ENCODE peak calls at places on chromosomes 1 and 21, in ten cellular contexts. One of them, this sample, is unnamed.

GRCh38 chr1:65141394-65141793 is 6.6 kb upstream of the AK4 start:
- DNase-seq in neural crest cell: no peak
- DNase-seq in WTC11: no peak
- DNase-seq in GM10248: no peak
- DNase-seq in bronchial epithelial cell: peak
- DNase-seq in endothelial cell: no peak
- DNase-seq in cardiac fibroblast: peak
- DNase-seq in AG09319: no peak
- DNase-seq in AG04450: no peak
- DNase-seq in HFFc6: peak
- DNase-seq in this sample: no peak

GRCh38 chr1:201570886-201571624 is 32.1 kb downstream of the NAV1 start:
- DNase-seq in neural crest cell: no peak
- DNase-seq in WTC11: peak
- DNase-seq in GM10248: no peak
- DNase-seq in bronchial epithelial cell: no peak
- DNase-seq in endothelial cell: no peak
- DNase-seq in cardiac fibroblast: no peak
- DNase-seq in AG09319: no peak
- DNase-seq in AG04450: no peak
- DNase-seq in HFFc6: no peak
- DNase-seq in this sample: peak

GRCh38 chr1:36824390-36824861 is 209.9 kb downstream of the GRIK3 start:
- DNase-seq in neural crest cell: peak
- DNase-seq in WTC11: peak
- DNase-seq in GM10248: no peak
- DNase-seq in bronchial epithelial cell: no peak
- DNase-seq in endothelial cell: no peak
- DNase-seq in cardiac fibroblast: no peak
- DNase-seq in AG09319: no peak
- DNase-seq in AG04450: no peak
- DNase-seq in HFFc6: no peak
- DNase-seq in this sample: no peak

GRCh38 chr1:211683396-211684297 is 8.2 kb upstream of the NEK2 start:
- DNase-seq in neural crest cell: no peak
- DNase-seq in WTC11: no peak
- DNase-seq in GM10248: no peak
- DNase-seq in bronchial epithelial cell: no peak
- DNase-seq in endothelial cell: no peak
- DNase-seq in cardiac fibroblast: no peak
- DNase-seq in AG09319: no peak
- DNase-seq in AG04450: no peak
- DNase-seq in HFFc6: no peak
- DNase-seq in this sample: no peak

GRCh38 chr1:148160421-148161251 is 8.6 kb upstream of the NBPF11 start:
- DNase-seq in neural crest cell: no peak
- DNase-seq in WTC11: no peak
- DNase-seq in GM10248: peak
- DNase-seq in bronchial epithelial cell: no peak
- DNase-seq in endothelial cell: no peak
- DNase-seq in cardiac fibroblast: no peak
- DNase-seq in AG09319: no peak
- DNase-seq in AG04450: no peak
- DNase-seq in HFFc6: no peak
- DNase-seq in this sample: no peak

GRCh38 chr1:162091681-162092524 is 22.4 kb downstream of the NOS1AP start:
- DNase-seq in neural crest cell: no peak
- DNase-seq in WTC11: no peak
- DNase-seq in GM10248: no peak
- DNase-seq in bronchial epithelial cell: no peak
- DNase-seq in endothelial cell: no peak
- DNase-seq in cardiac fibroblast: no peak
- DNase-seq in AG09319: no peak
- DNase-seq in AG04450: no peak
- DNase-seq in HFFc6: no peak
- DNase-seq in this sample: no peak

GRCh38 chr1:43779805-43780403 is 72.6 kb downstream of the ST3GAL3 start:
- DNase-seq in neural crest cell: no peak
- DNase-seq in WTC11: no peak
- DNase-seq in GM10248: no peak
- DNase-seq in bronchial epithelial cell: no peak
- DNase-seq in endothelial cell: no peak
- DNase-seq in cardiac fibroblast: no peak
- DNase-seq in AG09319: no peak
- DNase-seq in AG04450: no peak
- DNase-seq in HFFc6: no peak
- DNase-seq in this sample: no peak

GRCh38 chr1:32915766-32916455 is 14.7 kb upstream of the TMEM54 start:
- DNase-seq in neural crest cell: no peak
- DNase-seq in WTC11: no peak
- DNase-seq in GM10248: no peak
- DNase-seq in bronchial epithelial cell: no peak
- DNase-seq in endothelial cell: no peak
- DNase-seq in cardiac fibroblast: peak
- DNase-seq in AG09319: no peak
- DNase-seq in AG04450: no peak
- DNase-seq in HFFc6: no peak
- DNase-seq in this sample: no peak

GRCh38 chr1:8740034-8740449 is 77.4 kb downstream of the RERE start:
- DNase-seq in neural crest cell: no peak
- DNase-seq in WTC11: no peak
- DNase-seq in GM10248: no peak
- DNase-seq in bronchial epithelial cell: peak
- DNase-seq in endothelial cell: no peak
- DNase-seq in cardiac fibroblast: peak
- DNase-seq in AG09319: peak
- DNase-seq in AG04450: peak
- DNase-seq in HFFc6: peak
- DNase-seq in this sample: no peak

GRCh38 chr1:159988006-159988405 is 34.0 kb upstream of the SLAMF9 start:
- DNase-seq in neural crest cell: no peak
- DNase-seq in WTC11: no peak
- DNase-seq in GM10248: no peak
- DNase-seq in bronchial epithelial cell: no peak
- DNase-seq in endothelial cell: no peak
- DNase-seq in cardiac fibroblast: no peak
- DNase-seq in AG09319: no peak
- DNase-seq in AG04450: no peak
- DNase-seq in HFFc6: no peak
- DNase-seq in this sample: no peak

GRCh38 chr1:43329995-43330751 is 7.4 kb upstream of the MPL start:
- DNase-seq in neural crest cell: no peak
- DNase-seq in WTC11: peak
- DNase-seq in GM10248: peak
- DNase-seq in bronchial epithelial cell: peak
- DNase-seq in endothelial cell: peak
- DNase-seq in cardiac fibroblast: peak
- DNase-seq in AG09319: peak
- DNase-seq in AG04450: peak
- DNase-seq in HFFc6: peak
- DNase-seq in this sample: peak

GRCh38 chr1:156725683-156726280 is 2.5 kb upstream of the METTL25B start:
- DNase-seq in neural crest cell: peak
- DNase-seq in WTC11: peak
- DNase-seq in GM10248: peak
- DNase-seq in bronchial epithelial cell: peak
- DNase-seq in endothelial cell: peak
- DNase-seq in cardiac fibroblast: peak
- DNase-seq in AG09319: peak
- DNase-seq in AG04450: peak
- DNase-seq in HFFc6: peak
- DNase-seq in this sample: peak
- TF ChIP-seq CTCF in neural crest cell: peak
- TF ChIP-seq CTCF in WTC11: peak
- TF ChIP-seq CTCF in GM10248: peak
- TF ChIP-seq CTCF in bronchial epithelial cell: peak
- TF ChIP-seq CTCF in endothelial cell: peak
- TF ChIP-seq CTCF in cardiac fibroblast: peak
- TF ChIP-seq CTCF in AG09319: peak
- TF ChIP-seq CTCF in AG04450: peak
- TF ChIP-seq CTCF in HFFc6: peak
- TF ChIP-seq CTCF in this sample: no peak

DNA sequence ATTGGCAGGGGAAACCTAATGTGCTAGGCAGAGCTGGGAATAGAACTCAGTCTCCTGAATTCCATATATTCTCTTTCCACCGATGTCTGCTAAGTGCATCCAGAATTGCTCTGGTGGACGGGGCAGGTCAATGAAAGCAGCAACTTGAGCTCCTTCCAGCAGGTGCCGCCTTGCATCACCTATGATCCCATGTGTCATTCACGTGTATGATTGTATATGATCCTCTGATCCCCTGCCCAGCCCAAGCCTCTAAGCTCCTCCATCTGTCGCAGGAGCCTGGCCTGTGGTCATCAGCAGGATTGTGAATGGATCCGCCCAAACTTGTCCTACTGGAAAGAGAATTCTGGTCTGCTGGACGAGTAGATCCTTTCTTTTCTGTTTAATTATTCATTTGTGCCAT is 13.1 kb downstream of the ACTA1 start:
- DNase-seq in neural crest cell: no peak
- DNase-seq in WTC11: no peak
- DNase-seq in GM10248: no peak
- DNase-seq in bronchial epithelial cell: peak
- DNase-seq in endothelial cell: no peak
- DNase-seq in cardiac fibroblast: no peak
- DNase-seq in AG09319: no peak
- DNase-seq in AG04450: no peak
- DNase-seq in HFFc6: no peak
- DNase-seq in this sample: no peak
- TF ChIP-seq CTCF in neural crest cell: no peak
- TF ChIP-seq CTCF in WTC11: no peak
- TF ChIP-seq CTCF in GM10248: peak
- TF ChIP-seq CTCF in bronchial epithelial cell: no peak
- TF ChIP-seq CTCF in endothelial cell: no peak
- TF ChIP-seq CTCF in cardiac fibroblast: no peak
- TF ChIP-seq CTCF in AG09319: no peak
- TF ChIP-seq CTCF in AG04450: no peak
- TF ChIP-seq CTCF in HFFc6: no peak
- TF ChIP-seq CTCF in this sample: no peak

GRCh38 chr1:168260393-168260792 is 20.3 kb upstream of the TBX19 start:
- DNase-seq in neural crest cell: no peak
- DNase-seq in WTC11: no peak
- DNase-seq in GM10248: no peak
- DNase-seq in bronchial epithelial cell: no peak
- DNase-seq in endothelial cell: no peak
- DNase-seq in cardiac fibroblast: no peak
- DNase-seq in AG09319: no peak
- DNase-seq in AG04450: no peak
- DNase-seq in HFFc6: no peak
- DNase-seq in this sample: no peak

GRCh38 chr1:168257397-168257796 is 23.3 kb upstream of the TBX19 start:
- DNase-seq in neural crest cell: no peak
- DNase-seq in WTC11: no peak
- DNase-seq in GM10248: no peak
- DNase-seq in bronchial epithelial cell: no peak
- DNase-seq in endothelial cell: no peak
- DNase-seq in cardiac fibroblast: no peak
- DNase-seq in AG09319: no peak
- DNase-seq in AG04450: no peak
- DNase-seq in HFFc6: no peak
- DNase-seq in this sample: no peak

GRCh38 chr1:168252204-168252733 is 26.5 kb downstream of the SFT2D2 start:
- DNase-seq in neural crest cell: no peak
- DNase-seq in WTC11: no peak
- DNase-seq in GM10248: no peak
- DNase-seq in bronchial epithelial cell: no peak
- DNase-seq in endothelial cell: no peak
- DNase-seq in cardiac fibroblast: peak
- DNase-seq in AG09319: no peak
- DNase-seq in AG04450: no peak
- DNase-seq in HFFc6: no peak
- DNase-seq in this sample: no peak

GRCh38 chr1:168259567-168259966 is 21.1 kb upstream of the TBX19 start:
- DNase-seq in neural crest cell: no peak
- DNase-seq in WTC11: no peak
- DNase-seq in GM10248: no peak
- DNase-seq in bronchial epithelial cell: no peak
- DNase-seq in endothelial cell: no peak
- DNase-seq in cardiac fibroblast: no peak
- DNase-seq in AG09319: no peak
- DNase-seq in AG04450: no peak
- DNase-seq in HFFc6: no peak
- DNase-seq in this sample: no peak

GRCh38 chr1:168256164-168256563 is 24.5 kb upstream of the TBX19 start:
- DNase-seq in neural crest cell: no peak
- DNase-seq in WTC11: no peak
- DNase-seq in GM10248: no peak
- DNase-seq in bronchial epithelial cell: no peak
- DNase-seq in endothelial cell: no peak
- DNase-seq in cardiac fibroblast: no peak
- DNase-seq in AG09319: no peak
- DNase-seq in AG04450: no peak
- DNase-seq in HFFc6: no peak
- DNase-seq in this sample: no peak
- TF ChIP-seq CTCF in neural crest cell: no peak
- TF ChIP-seq CTCF in WTC11: no peak
- TF ChIP-seq CTCF in GM10248: no peak
- TF ChIP-seq CTCF in bronchial epithelial cell: no peak
- TF ChIP-seq CTCF in endothelial cell: no peak
- TF ChIP-seq CTCF in cardiac fibroblast: no peak
- TF ChIP-seq CTCF in AG09319: no peak
- TF ChIP-seq CTCF in AG04450: no peak
- TF ChIP-seq CTCF in HFFc6: no peak
- TF ChIP-seq CTCF in this sample: no peak

GRCh38 chr21:35138665-35139381 is 89.7 kb upstream of the RUNX1 start:
- DNase-seq in neural crest cell: no peak
- DNase-seq in WTC11: no peak
- DNase-seq in GM10248: peak
- DNase-seq in bronchial epithelial cell: peak
- DNase-seq in endothelial cell: no peak
- DNase-seq in cardiac fibroblast: peak
- DNase-seq in AG09319: no peak
- DNase-seq in AG04450: peak
- DNase-seq in HFFc6: peak
- DNase-seq in this sample: no peak
- TF ChIP-seq CTCF in neural crest cell: no peak
- TF ChIP-seq CTCF in WTC11: no peak
- TF ChIP-seq CTCF in GM10248: no peak
- TF ChIP-seq CTCF in bronchial epithelial cell: no peak
- TF ChIP-seq CTCF in endothelial cell: no peak
- TF ChIP-seq CTCF in cardiac fibroblast: no peak
- TF ChIP-seq CTCF in AG09319: no peak
- TF ChIP-seq CTCF in AG04450: no peak
- TF ChIP-seq CTCF in HFFc6: no peak
- TF ChIP-seq CTCF in this sample: no peak

GRCh38 chr1:199448641-199449040 is 578.9 kb upstream of the NR5A2 start:
- DNase-seq in neural crest cell: no peak
- DNase-seq in WTC11: no peak
- DNase-seq in GM10248: no peak
- DNase-seq in bronchial epithelial cell: no peak
- DNase-seq in endothelial cell: no peak
- DNase-seq in cardiac fibroblast: no peak
- DNase-seq in AG09319: no peak
- DNase-seq in AG04450: no peak
- DNase-seq in HFFc6: no peak
- DNase-seq in this sample: no peak
- TF ChIP-seq CTCF in neural crest cell: no peak
- TF ChIP-seq CTCF in WTC11: no peak
- TF ChIP-seq CTCF in GM10248: no peak
- TF ChIP-seq CTCF in bronchial epithelial cell: no peak
- TF ChIP-seq CTCF in endothelial cell: no peak
- TF ChIP-seq CTCF in cardiac fibroblast: no peak
- TF ChIP-seq CTCF in AG09319: no peak
- TF ChIP-seq CTCF in AG04450: no peak
- TF ChIP-seq CTCF in HFFc6: no peak
- TF ChIP-seq CTCF in this sample: no peak

This sample was measured in omental fat pad.